ENCODE peak calls at places on chromosome 3, in nine cellular contexts. Q is thyroid gland, Y is tibial nerve, X is mucosa of descending colon, O is tibial artery, I is RWPE2, J is GM23338, P is Panc1, G is IMR-90. E is an unnamed sample. For H3K4me1 and H3K36me3, the result is how much of the 10 kb centered on the place peaks cover.

GRCh38 chr3:116242825-116243224 is 202.5 kb downstream of the LSAMP start:
- DNase-seq in Q (no peak), Y (no peak), X (no peak), O (no peak), I (no peak), J (no peak), P (no peak), G (no peak), E (no peak)

GRCh38 chr3:28936154-28936553 is 344.7 kb upstream of the RBMS3 start:
- DNase-seq in Q (no peak), Y (no peak), X (no peak), O (no peak), I (no peak), J (no peak), P (no peak), G (no peak), E (no peak)

GRCh38 chr3:194573680-194574437 is 59.4 kb downstream of the TMEM44 start:
- DNase-seq in Q (peak), Y (no peak), X (peak), O (no peak), I (no peak), J (peak), P (no peak), G (peak), E (no peak)

GRCh38 chr3:157311633-157312365 is 124.9 kb upstream of the PTX3 start:
- DNase-seq in Q (no peak), Y (no peak), X (no peak), O (no peak), I (no peak), J (no peak), P (no peak), G (peak), E (no peak)

GRCh38 chr3:71006810-71007785 is 576.4 kb downstream of the FOXP1 start:
- DNase-seq in Q (peak), Y (no peak), X (no peak), O (no peak), I (no peak), J (peak), P (no peak), G (no peak), E (no peak)

GRCh38 chr3:115550285-115550741 is 73.0 kb upstream of the GAP43 start:
- DNase-seq in Q (no peak), Y (peak), X (peak), O (no peak), I (no peak), J (no peak), P (no peak), G (no peak), E (no peak)

GRCh38 chr3:67578416-67578815 is 76.0 kb downstream of the SUCLG2 start:
- DNase-seq in Q (no peak), Y (no peak), X (no peak), O (no peak), I (no peak), J (peak), P (no peak), G (no peak), E (no peak)

GRCh38 chr3:122102191-122102935 is 47.2 kb downstream of the CD86 start:
- DNase-seq in Q (no peak), Y (no peak), X (no peak), O (no peak), I (no peak), J (no peak), P (no peak), G (no peak), E (no peak)

GRCh38 chr3:101521251-101521701 is 8.3 kb upstream of the SENP7 start:
- DNase-seq in Q (no peak), Y (no peak), X (no peak), O (no peak), I (no peak), J (no peak), P (no peak), G (no peak), E (no peak)

GRCh38 chr3:32457971-32458471 is 44.6 kb downstream of the CMTM6 start:
- DNase-seq in Q (no peak), Y (no peak), X (no peak), O (no peak), I (no peak), J (no peak), P (no peak), G (no peak), E (no peak)

GRCh38 chr3:160661660-160662059 is 15.3 kb upstream of the ARL14 start:
- DNase-seq in Q (no peak), Y (no peak), X (no peak), O (no peak), I (no peak), J (no peak), P (no peak), G (peak), E (no peak)

GRCh38 chr3:44058022-44058867 is 183.4 kb upstream of the TOPAZ1 start:
- DNase-seq in Q (peak), Y (no peak), X (no peak), O (no peak), I (no peak), J (peak), P (no peak), G (peak), E (no peak)

GRCh38 chr3:195209083-195209835 is 61.7 kb downstream of the XXYLT1 start:
- DNase-seq in Q (no peak), Y (no peak), X (no peak), O (no peak), I (no peak), J (no peak), P (no peak), G (peak), E (no peak)

GRCh38 chr3:72614394-72615074 is 233.7 kb downstream of the SHQ1 start:
- DNase-seq in Q (no peak), Y (no peak), X (no peak), O (no peak), I (no peak), J (no peak), P (no peak), G (no peak), E (no peak)

GRCh38 chr3:135736740-135737139 is 228.8 kb upstream of the PPP2R3A start:
- DNase-seq in Q (no peak), Y (no peak), X (peak), O (no peak), I (no peak), J (peak), P (no peak), G (peak), E (no peak)

GRCh38 chr3:156825795-156826143 is 384 bp upstream of the LEKR1 start:
- DNase-seq in Q (no peak), Y (no peak), X (no peak), O (no peak), I (no peak), J (no peak), P (no peak), G (no peak), E (no peak)

GRCh38 chr3:157464283-157464682 is 27.6 kb downstream of the PTX3 start:
- DNase-seq in Q (no peak), Y (no peak), X (no peak), O (no peak), I (no peak), J (no peak), P (no peak), G (peak), E (no peak)

GRCh38 chr3:161415506-161416231 is 44.4 kb upstream of the SPTSSB start:
- DNase-seq in Q (peak), Y (peak), X (no peak), O (no peak), I (no peak), J (peak), P (no peak), G (peak), E (no peak)

GRCh38 chr3:5010706-5011554 is 31.7 kb downstream of the BHLHE40 start:
- DNase-seq in Q (no peak), Y (no peak), X (peak), O (no peak), I (peak), J (no peak), P (no peak), G (peak), E (no peak)

GRCh38 chr3:5012398-5012797 is 33.2 kb downstream of the BHLHE40 start:
- DNase-seq in Q (no peak), Y (no peak), X (no peak), O (no peak), I (no peak), J (no peak), P (no peak), G (no peak), E (no peak)

GRCh38 chr3:5010140-5010539 is 30.9 kb downstream of the BHLHE40 start:
- DNase-seq in Q (no peak), Y (no peak), X (no peak), O (no peak), I (no peak), J (no peak), P (no peak), G (no peak), E (no peak)

GRCh38 chr3:5013021-5013906 is 34.0 kb downstream of the BHLHE40 start:
- DNase-seq in Q (no peak), Y (no peak), X (no peak), O (peak), I (peak), J (no peak), P (no peak), G (peak), E (no peak)

GRCh38 chr3:5011555-5012256 is 32.5 kb downstream of the BHLHE40 start:
- DNase-seq in Q (no peak), Y (no peak), X (no peak), O (no peak), I (no peak), J (no peak), P (no peak), G (no peak), E (no peak)
- H3K4me1 ChIP-seq in Q (under half), Y (under half), X (under half), O (under half), I (under half), J (under half), P (under half), G (under half), E (under half)

DNA sequence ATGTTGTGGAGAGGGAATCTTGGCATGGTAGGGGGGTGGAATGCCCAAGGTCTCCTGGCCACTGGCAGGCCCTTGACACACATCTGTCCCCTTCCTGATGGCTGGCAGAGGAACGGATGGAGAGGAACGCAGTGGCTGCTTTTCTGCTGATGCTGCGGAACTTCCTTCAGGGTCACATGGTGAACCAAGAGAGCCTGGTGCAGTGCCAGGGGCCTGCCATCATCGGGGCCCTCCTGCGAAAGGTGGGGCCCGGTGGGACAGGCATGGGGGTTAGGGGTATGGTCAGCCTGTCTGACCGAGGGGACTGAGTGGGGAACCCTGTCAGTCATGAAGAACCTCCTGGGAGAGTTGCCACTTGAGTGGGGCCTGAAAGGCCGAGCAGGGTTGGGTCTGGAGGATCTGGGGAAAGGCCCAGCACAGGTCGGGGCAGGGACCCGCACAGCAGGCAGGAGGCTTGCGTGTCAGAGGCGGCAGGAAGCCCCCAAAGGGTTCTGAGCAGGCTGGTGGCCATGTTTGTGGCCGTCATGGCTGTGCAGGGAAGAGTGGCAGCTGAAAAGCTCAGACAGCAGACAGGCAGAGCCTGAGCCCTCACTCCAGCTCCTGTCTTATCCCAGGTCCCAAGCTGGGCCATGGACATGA is 18.1 kb downstream of the NBEAL2 start:
- DNase-seq in Q (no peak), Y (no peak), X (no peak), O (no peak), I (peak), J (no peak), P (no peak), G (no peak), E (no peak)
- H3K36me3 ChIP-seq in Q (under half), Y (under half), X (under half), O (half or more), I (half or more), J (under half), P (under half), G (under half), E (under half)

DNA sequence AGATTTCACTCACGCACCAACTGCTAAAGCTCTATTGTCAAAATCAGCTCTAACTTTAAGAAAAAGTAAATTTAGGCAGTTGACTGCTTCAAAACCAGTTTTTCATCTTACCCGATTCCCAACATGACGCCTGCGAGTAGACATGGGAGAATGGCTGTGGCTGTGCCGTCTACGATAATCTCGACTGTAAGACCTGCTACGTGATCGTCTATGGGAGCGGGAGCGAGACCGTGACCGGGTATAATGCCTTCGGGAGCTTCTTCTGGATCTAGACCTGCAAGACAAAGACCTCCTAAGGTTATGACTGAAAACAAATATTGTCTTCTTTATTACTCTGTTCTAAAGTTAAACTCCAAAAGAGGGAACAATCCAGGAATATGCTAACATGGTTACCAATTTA is 12.5 kb downstream of the TRA2B start:
- DNase-seq in Q (no peak), Y (no peak), X (no peak), O (no peak), I (no peak), J (no peak), P (no peak), G (no peak), E (no peak)
- H3K4me1 ChIP-seq in Q (under half), Y (under half), X (under half), O (half or more), I (under half), J (under half), P (half or more), G (under half), E (half or more)

GRCh38 chr3:158659454-158660237 is 12.8 kb downstream of the LXN start:
- DNase-seq in Q (peak), Y (peak), X (peak), O (no peak), I (no peak), J (peak), P (peak), G (peak), E (no peak)
- H3K36me3 ChIP-seq in Q (under half), Y (under half), X (under half), O (half or more), I (half or more), J (under half), P (half or more), G (under half), E (under half)

DNA sequence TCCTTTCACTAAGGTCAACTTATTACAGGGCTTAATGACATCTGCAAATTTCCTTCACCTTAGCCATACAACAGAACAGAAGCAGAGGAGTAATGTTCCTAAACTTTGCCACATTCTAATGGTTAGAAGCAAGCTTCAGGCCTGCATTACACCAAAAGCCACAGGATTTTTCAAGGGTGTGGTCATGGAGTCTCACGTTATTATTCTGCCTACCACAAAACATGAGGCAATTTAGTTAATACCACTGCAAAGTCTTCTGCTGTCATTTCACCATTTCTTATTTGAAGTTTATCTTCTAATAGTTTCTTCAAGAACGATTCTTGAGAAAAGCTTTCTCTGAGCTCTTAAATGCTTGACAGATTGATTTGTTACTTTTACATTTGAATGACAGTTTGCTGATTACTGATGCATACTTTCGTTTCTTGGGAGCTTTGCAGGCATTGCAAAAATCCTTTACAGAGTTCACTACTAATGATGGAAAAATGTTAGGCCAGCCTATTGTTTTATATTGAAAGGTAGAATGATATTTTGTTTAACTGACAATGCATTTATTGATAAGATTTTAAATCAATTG is 1257.1 kb downstream of the NSUN3 start:
- DNase-seq in Q (no peak), Y (no peak), X (no peak), O (no peak), I (no peak), J (no peak), P (no peak), G (no peak), E (no peak)
- H3K4me1 ChIP-seq in Q (under half), Y (under half), X (under half), O (under half), I (under half), J (under half), P (under half), G (under half), E (under half)

GRCh38 chr3:9485248-9485647 is 68.4 kb downstream of the LHFPL4 start:
- DNase-seq in Q (no peak), Y (no peak), X (no peak), O (no peak), I (no peak), J (no peak), P (no peak), G (no peak), E (no peak)
- H3K36me3 ChIP-seq in Q (under half), Y (under half), X (under half), O (under half), I (under half), J (under half), P (under half), G (under half), E (under half)

DNA sequence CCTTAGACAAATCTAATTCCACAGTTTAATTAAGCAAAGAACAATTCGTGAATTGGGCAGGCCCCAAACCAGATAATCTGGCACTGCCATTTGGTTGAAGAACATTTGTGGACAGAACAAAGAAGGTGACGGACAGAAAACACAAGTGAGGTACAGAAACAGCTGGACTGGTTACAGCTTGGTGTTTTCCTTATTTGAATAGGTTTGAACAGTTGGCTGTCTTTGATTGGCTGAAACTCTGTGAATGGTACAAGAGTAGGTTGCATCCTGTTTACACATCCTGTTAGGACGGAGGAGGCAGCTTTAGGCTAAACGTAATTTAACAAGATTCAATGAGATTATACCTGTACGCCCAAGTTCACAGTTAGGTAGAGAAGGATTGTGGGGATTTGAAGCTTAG is 114.4 kb downstream of the LPP start:
- DNase-seq in Q (no peak), Y (no peak), X (no peak), O (no peak), I (no peak), J (no peak), P (no peak), G (no peak), E (no peak)
- H3K4me1 ChIP-seq in Q (under half), Y (under half), X (half or more), O (half or more), I (half or more), J (half or more), P (half or more), G (half or more), E (half or more)

DNA sequence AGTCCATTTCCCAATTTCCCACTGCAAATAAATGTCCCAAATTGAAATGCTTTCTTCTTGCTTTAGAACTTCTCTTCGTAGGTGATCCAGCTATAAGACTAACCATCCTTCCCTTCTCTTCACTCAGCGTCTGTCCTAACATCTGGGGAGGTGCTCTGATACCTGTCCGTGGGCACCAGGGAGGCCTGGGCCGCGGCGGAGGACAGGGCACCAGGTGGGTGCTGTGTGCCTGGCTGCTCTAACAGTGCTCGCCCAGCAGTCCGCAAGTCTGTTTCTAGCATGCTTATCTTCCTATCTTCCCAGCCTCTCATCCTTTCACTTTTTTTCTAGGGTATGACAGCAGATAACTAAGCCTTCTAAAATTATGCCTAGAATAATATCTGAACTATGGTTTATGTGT is 37.3 kb downstream of the NKIRAS1 start:
- DNase-seq in Q (no peak), Y (no peak), X (no peak), O (no peak), I (no peak), J (no peak), P (no peak), G (no peak), E (no peak)
- H3K36me3 ChIP-seq in Q (under half), Y (under half), X (under half), O (under half), I (under half), J (under half), P (under half), G (under half), E (under half)

GRCh38 chr3:123692041-123692440 is 107.2 kb upstream of the HACD2 start:
- DNase-seq in Q (no peak), Y (no peak), X (no peak), O (peak), I (no peak), J (no peak), P (no peak), G (peak), E (no peak)
- H3K4me1 ChIP-seq in Q (under half), Y (under half), X (under half), O (half or more), I (under half), J (under half), P (under half), G (half or more), E (half or more)

GRCh38 chr3:14126017-14126902 is 1.4 kb downstream of the TMEM43 start:
- DNase-seq in Q (no peak), Y (no peak), X (no peak), O (no peak), I (no peak), J (no peak), P (no peak), G (no peak), E (no peak)
- H3K36me3 ChIP-seq in Q (under half), Y (under half), X (under half), O (under half), I (half or more), J (under half), P (under half), G (under half), E (under half)